ENCODE peak calls at places on chromosome 4, in eight cellular contexts. One of them, this sample, is unnamed.

GRCh38 chr4:114037981-114038380 is 58.5 kb upstream of the ARSJ start:
- DNase-seq in heart right ventricle: no peak
- DNase-seq in left lung: no peak
- DNase-seq in lower leg skin: no peak
- DNase-seq in astrocyte of the cerebellum: no peak
- DNase-seq in MM.1S: no peak
- DNase-seq in tibial artery: no peak
- DNase-seq in fibroblast of mammary gland: no peak
- DNase-seq in this sample: no peak

GRCh38 chr4:6199344-6199921 is 916 bp downstream of the JAKMIP1 start:
- DNase-seq in heart right ventricle: no peak
- DNase-seq in left lung: no peak
- DNase-seq in lower leg skin: peak
- DNase-seq in astrocyte of the cerebellum: no peak
- DNase-seq in MM.1S: no peak
- DNase-seq in tibial artery: peak
- DNase-seq in fibroblast of mammary gland: no peak
- DNase-seq in this sample: no peak

GRCh38 chr4:54976682-54977081 is 148.7 kb downstream of the KDR start:
- DNase-seq in heart right ventricle: no peak
- DNase-seq in left lung: no peak
- DNase-seq in lower leg skin: no peak
- DNase-seq in astrocyte of the cerebellum: no peak
- DNase-seq in MM.1S: no peak
- DNase-seq in tibial artery: no peak
- DNase-seq in fibroblast of mammary gland: no peak
- DNase-seq in this sample: no peak

GRCh38 chr4:2494992-2495391 is 26.1 kb downstream of the RNF4 start:
- DNase-seq in heart right ventricle: peak
- DNase-seq in left lung: no peak
- DNase-seq in lower leg skin: no peak
- DNase-seq in astrocyte of the cerebellum: no peak
- DNase-seq in MM.1S: no peak
- DNase-seq in tibial artery: no peak
- DNase-seq in fibroblast of mammary gland: no peak
- DNase-seq in this sample: no peak

GRCh38 chr4:149910177-149910576 is 94.5 kb upstream of the IQCM start:
- DNase-seq in heart right ventricle: no peak
- DNase-seq in left lung: no peak
- DNase-seq in lower leg skin: no peak
- DNase-seq in astrocyte of the cerebellum: no peak
- DNase-seq in MM.1S: no peak
- DNase-seq in tibial artery: no peak
- DNase-seq in fibroblast of mammary gland: peak
- DNase-seq in this sample: no peak

GRCh38 chr4:70895846-70896435 is 6.2 kb upstream of the MOB1B start:
- DNase-seq in heart right ventricle: peak
- DNase-seq in left lung: no peak
- DNase-seq in lower leg skin: no peak
- DNase-seq in astrocyte of the cerebellum: no peak
- DNase-seq in MM.1S: no peak
- DNase-seq in tibial artery: no peak
- DNase-seq in fibroblast of mammary gland: no peak
- DNase-seq in this sample: no peak

GRCh38 chr4:74267998-74268606 is 40.2 kb upstream of the EPGN start:
- DNase-seq in heart right ventricle: no peak
- DNase-seq in left lung: no peak
- DNase-seq in lower leg skin: no peak
- DNase-seq in astrocyte of the cerebellum: peak
- DNase-seq in MM.1S: peak
- DNase-seq in tibial artery: no peak
- DNase-seq in fibroblast of mammary gland: peak
- DNase-seq in this sample: peak

GRCh38 chr4:7418131-7418943 is 16.4 kb downstream of the PSAPL1 start:
- DNase-seq in heart right ventricle: no peak
- DNase-seq in left lung: peak
- DNase-seq in lower leg skin: no peak
- DNase-seq in astrocyte of the cerebellum: no peak
- DNase-seq in MM.1S: no peak
- DNase-seq in tibial artery: peak
- DNase-seq in fibroblast of mammary gland: no peak
- DNase-seq in this sample: no peak

GRCh38 chr4:182213024-182213423 is 30.2 kb upstream of the TENM3 start:
- DNase-seq in heart right ventricle: no peak
- DNase-seq in left lung: no peak
- DNase-seq in lower leg skin: no peak
- DNase-seq in astrocyte of the cerebellum: no peak
- DNase-seq in MM.1S: no peak
- DNase-seq in tibial artery: no peak
- DNase-seq in fibroblast of mammary gland: peak
- DNase-seq in this sample: no peak

GRCh38 chr4:84944952-84945351 is 21.5 kb downstream of the WDFY3 start:
- DNase-seq in heart right ventricle: no peak
- DNase-seq in left lung: no peak
- DNase-seq in lower leg skin: no peak
- DNase-seq in astrocyte of the cerebellum: no peak
- DNase-seq in MM.1S: no peak
- DNase-seq in tibial artery: no peak
- DNase-seq in fibroblast of mammary gland: peak
- DNase-seq in this sample: peak

GRCh38 chr4:187139116-187139515 is 415.5 kb upstream of the FAT1 start:
- DNase-seq in heart right ventricle: no peak
- DNase-seq in left lung: no peak
- DNase-seq in lower leg skin: no peak
- DNase-seq in astrocyte of the cerebellum: no peak
- DNase-seq in MM.1S: no peak
- DNase-seq in tibial artery: no peak
- DNase-seq in fibroblast of mammary gland: no peak
- DNase-seq in this sample: no peak

DNA sequence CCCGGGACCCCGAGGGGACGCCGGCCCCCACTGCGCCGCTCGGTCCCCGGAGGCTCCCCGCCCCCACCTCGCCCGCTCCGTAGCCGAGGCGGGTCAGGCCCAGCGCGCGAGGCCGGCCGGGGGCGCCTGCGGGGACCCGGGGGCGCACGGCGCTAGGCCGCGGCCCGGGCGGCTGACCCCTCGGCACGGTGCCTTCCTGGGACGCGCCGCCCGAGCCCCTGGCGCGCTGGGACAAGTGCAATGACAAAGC is 1.2 kb downstream of the IRF2 start:
- DNase-seq in heart right ventricle: no peak
- DNase-seq in left lung: no peak
- DNase-seq in lower leg skin: no peak
- DNase-seq in astrocyte of the cerebellum: no peak
- DNase-seq in MM.1S: no peak
- DNase-seq in tibial artery: no peak
- DNase-seq in fibroblast of mammary gland: no peak
- DNase-seq in this sample: no peak
- H3K4me3 ChIP-seq in heart right ventricle: no peak
- H3K4me3 ChIP-seq in left lung: peak
- H3K4me3 ChIP-seq in lower leg skin: peak
- H3K4me3 ChIP-seq in astrocyte of the cerebellum: peak
- H3K4me3 ChIP-seq in MM.1S: peak
- H3K4me3 ChIP-seq in tibial artery: peak
- H3K4me3 ChIP-seq in fibroblast of mammary gland: peak
- H3K4me3 ChIP-seq in this sample: peak

GRCh38 chr4:115871596-115871995 is 758.2 kb upstream of the NDST4 start:
- DNase-seq in heart right ventricle: no peak
- DNase-seq in left lung: no peak
- DNase-seq in lower leg skin: no peak
- DNase-seq in astrocyte of the cerebellum: no peak
- DNase-seq in MM.1S: no peak
- DNase-seq in tibial artery: no peak
- DNase-seq in fibroblast of mammary gland: no peak
- DNase-seq in this sample: no peak

DNA sequence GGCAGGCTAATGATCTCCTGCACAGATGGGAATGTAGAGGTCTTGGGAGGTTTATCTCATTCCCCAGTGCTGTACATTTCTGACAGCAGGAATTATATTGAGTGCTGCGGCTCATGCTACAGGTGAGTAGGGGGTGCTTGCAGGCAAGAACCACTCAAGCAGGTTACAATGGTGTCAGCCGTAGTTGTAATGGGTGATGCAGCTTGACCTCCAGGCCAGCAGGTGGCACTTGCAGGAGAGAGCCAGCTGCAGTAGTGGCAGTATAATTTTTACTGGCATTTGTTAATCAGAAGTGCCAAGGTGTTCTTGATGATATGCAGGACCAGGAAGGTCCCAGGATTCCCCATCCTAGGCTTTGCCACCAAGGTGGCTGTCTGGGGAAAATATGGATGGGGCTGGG is 759.6 kb upstream of the NDST4 start:
- DNase-seq in heart right ventricle: no peak
- DNase-seq in left lung: no peak
- DNase-seq in lower leg skin: no peak
- DNase-seq in astrocyte of the cerebellum: no peak
- DNase-seq in MM.1S: no peak
- DNase-seq in tibial artery: no peak
- DNase-seq in fibroblast of mammary gland: no peak
- DNase-seq in this sample: no peak
- TF ChIP-seq CTCF in heart right ventricle: no peak
- TF ChIP-seq CTCF in left lung: no peak
- TF ChIP-seq CTCF in lower leg skin: no peak
- TF ChIP-seq CTCF in astrocyte of the cerebellum: no peak
- TF ChIP-seq CTCF in MM.1S: no peak
- TF ChIP-seq CTCF in tibial artery: no peak
- TF ChIP-seq CTCF in fibroblast of mammary gland: no peak
- TF ChIP-seq CTCF in this sample: no peak

DNA sequence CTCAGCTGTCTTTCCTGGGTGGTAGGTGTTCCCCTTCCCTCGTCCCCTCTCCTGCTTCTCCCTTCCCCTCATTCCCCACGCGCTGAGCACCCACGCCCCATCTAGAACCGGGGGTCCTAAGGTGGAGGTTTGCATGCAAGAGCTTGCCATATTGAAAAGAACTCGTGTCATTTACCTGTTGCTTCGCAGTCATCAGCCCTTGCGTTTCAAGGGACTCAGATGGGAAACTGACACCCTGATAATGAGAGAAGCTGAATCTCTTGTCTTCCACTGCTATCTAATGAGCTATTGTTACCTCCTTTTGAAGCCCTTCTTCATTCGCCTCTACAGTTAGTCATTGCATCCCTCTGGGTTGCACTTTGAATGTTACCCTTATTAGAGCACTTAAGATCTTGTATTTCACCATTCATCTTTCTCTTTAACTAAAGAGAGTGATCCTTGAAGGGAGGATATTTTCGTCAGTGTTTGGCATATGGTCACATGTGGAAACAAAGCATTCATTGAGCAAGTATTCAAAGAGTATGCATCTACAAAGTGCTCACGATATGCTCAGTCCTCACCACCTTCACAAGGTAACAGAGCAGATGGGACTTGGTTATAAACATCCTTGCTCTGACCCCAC is 25.7 kb downstream of the ARL9 start:
- DNase-seq in heart right ventricle: no peak
- DNase-seq in left lung: no peak
- DNase-seq in lower leg skin: no peak
- DNase-seq in astrocyte of the cerebellum: no peak
- DNase-seq in MM.1S: no peak
- DNase-seq in tibial artery: no peak
- DNase-seq in fibroblast of mammary gland: no peak
- DNase-seq in this sample: no peak
- H3K4me3 ChIP-seq in heart right ventricle: no peak
- H3K4me3 ChIP-seq in left lung: peak
- H3K4me3 ChIP-seq in lower leg skin: peak
- H3K4me3 ChIP-seq in astrocyte of the cerebellum: peak
- H3K4me3 ChIP-seq in MM.1S: peak
- H3K4me3 ChIP-seq in tibial artery: peak
- H3K4me3 ChIP-seq in fibroblast of mammary gland: peak
- H3K4me3 ChIP-seq in this sample: peak

DNA sequence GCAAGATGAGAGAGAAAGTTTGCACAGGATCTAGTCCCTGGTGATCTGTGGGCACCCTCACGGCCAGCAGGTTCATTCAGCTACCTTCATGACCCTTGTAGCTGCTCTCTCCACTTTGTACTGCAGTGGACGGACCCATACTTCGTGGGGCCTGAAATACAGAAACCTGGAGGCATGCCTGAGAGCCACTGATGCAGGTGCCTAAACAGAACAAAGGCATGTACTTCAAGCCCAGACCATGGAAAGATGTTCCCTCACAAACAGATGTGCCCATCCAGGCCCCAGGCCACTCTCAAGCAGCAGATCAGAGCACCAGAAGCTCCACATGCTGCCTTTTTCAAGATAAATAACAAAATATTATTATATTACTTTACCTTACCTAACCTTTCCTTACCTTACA is 1629.0 kb downstream of the ARAP2 start:
- DNase-seq in heart right ventricle: no peak
- DNase-seq in left lung: no peak
- DNase-seq in lower leg skin: peak
- DNase-seq in astrocyte of the cerebellum: no peak
- DNase-seq in MM.1S: no peak
- DNase-seq in tibial artery: no peak
- DNase-seq in fibroblast of mammary gland: no peak
- DNase-seq in this sample: no peak
- TF ChIP-seq CTCF in heart right ventricle: no peak
- TF ChIP-seq CTCF in left lung: no peak
- TF ChIP-seq CTCF in lower leg skin: no peak
- TF ChIP-seq CTCF in astrocyte of the cerebellum: no peak
- TF ChIP-seq CTCF in MM.1S: no peak
- TF ChIP-seq CTCF in tibial artery: no peak
- TF ChIP-seq CTCF in fibroblast of mammary gland: no peak
- TF ChIP-seq CTCF in this sample: no peak

DNA sequence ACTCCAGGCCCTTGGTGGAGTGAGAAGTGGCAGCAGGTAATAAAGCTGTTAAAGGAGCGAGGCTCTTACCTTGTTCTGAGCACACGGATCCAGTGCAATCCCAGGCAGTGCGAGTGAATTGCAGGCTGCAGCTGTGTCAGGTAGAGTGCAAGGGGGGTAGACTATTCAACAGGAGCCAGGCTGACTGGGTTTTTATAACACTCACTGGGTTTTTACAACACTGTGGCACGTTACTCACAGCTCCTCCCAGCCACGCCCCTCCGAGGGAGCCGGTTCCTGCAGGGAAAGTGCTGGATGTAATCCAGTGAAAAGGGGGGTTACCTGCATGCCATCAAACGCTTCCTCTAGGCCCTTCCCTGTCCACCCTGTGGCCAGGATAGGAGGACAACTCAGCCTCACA is 358 bp downstream of the FGFBP1 start:
- DNase-seq in heart right ventricle: no peak
- DNase-seq in left lung: no peak
- DNase-seq in lower leg skin: no peak
- DNase-seq in astrocyte of the cerebellum: no peak
- DNase-seq in MM.1S: no peak
- DNase-seq in tibial artery: no peak
- DNase-seq in fibroblast of mammary gland: no peak
- DNase-seq in this sample: no peak
- H3K4me3 ChIP-seq in heart right ventricle: no peak
- H3K4me3 ChIP-seq in left lung: no peak
- H3K4me3 ChIP-seq in lower leg skin: no peak
- H3K4me3 ChIP-seq in astrocyte of the cerebellum: no peak
- H3K4me3 ChIP-seq in MM.1S: no peak
- H3K4me3 ChIP-seq in tibial artery: no peak
- H3K4me3 ChIP-seq in fibroblast of mammary gland: no peak
- H3K4me3 ChIP-seq in this sample: no peak